ENCODE peak calls at places on chromosomes 4 and X, in four cellular contexts. One of them, this sample, is unnamed.

GRCh38 chr4:152479428-152480026 is 56.4 kb downstream of the FBXW7 start:
- DNase-seq in aorta: no peak
- DNase-seq in endothelial cell of umbilical vein: peak; percentile 37
- DNase-seq in A549: no peak
- DNase-seq in this sample: no peak

GRCh38 chrX:3763111-3763510 is 49.7 kb upstream of the PRKX start:
- DNase-seq in aorta: no peak
- DNase-seq in endothelial cell of umbilical vein: no peak
- DNase-seq in A549: no peak
- DNase-seq in this sample: no peak

GRCh38 chrX:70169281-70169680 is 8.0 kb upstream of the DGAT2L6 start:
- DNase-seq in aorta: no peak
- DNase-seq in endothelial cell of umbilical vein: no peak
- DNase-seq in A549: no peak
- DNase-seq in this sample: no peak

GRCh38 chrX:41180194-41180902 is 95.1 kb downstream of the USP9X start:
- DNase-seq in aorta: peak; percentile 61
- DNase-seq in endothelial cell of umbilical vein: peak; percentile 66
- DNase-seq in A549: peak; percentile 73
- DNase-seq in this sample: peak; percentile 10

GRCh38 chrX:17584248-17584681 is 153.0 kb upstream of the SCML1 start:
- DNase-seq in aorta: no peak
- DNase-seq in endothelial cell of umbilical vein: no peak
- DNase-seq in A549: peak; percentile 21
- DNase-seq in this sample: no peak

GRCh38 chr4:163631288-163631687 is 136.8 kb downstream of the TMA16 start:
- DNase-seq in aorta: no peak
- DNase-seq in endothelial cell of umbilical vein: no peak
- DNase-seq in A549: no peak
- DNase-seq in this sample: no peak

GRCh38 chr4:5710065-5710961 is 688 bp upstream of the EVC start:
- DNase-seq in aorta: no peak
- DNase-seq in endothelial cell of umbilical vein: peak; percentile 44
- DNase-seq in A549: peak; percentile 33
- DNase-seq in this sample: no peak

GRCh38 chr4:17103231-17103630 is 204.8 kb upstream of the LDB2 start:
- DNase-seq in aorta: no peak
- DNase-seq in endothelial cell of umbilical vein: no peak
- DNase-seq in A549: no peak
- DNase-seq in this sample: no peak

GRCh38 chr4:151658959-151659593 is 101.7 kb downstream of the GATB start:
- DNase-seq in aorta: no peak
- DNase-seq in endothelial cell of umbilical vein: peak; percentile 30
- DNase-seq in A549: no peak
- DNase-seq in this sample: no peak

GRCh38 chr4:69070590-69070989 is 25.7 kb upstream of the UGT2B7 start:
- DNase-seq in aorta: no peak
- DNase-seq in endothelial cell of umbilical vein: no peak
- DNase-seq in A549: no peak
- DNase-seq in this sample: no peak

GRCh38 chr4:83285022-83285387 is 407 bp upstream of the COQ2 start:
- DNase-seq in aorta: no peak
- DNase-seq in endothelial cell of umbilical vein: peak; percentile 74
- DNase-seq in A549: peak; percentile 54
- DNase-seq in this sample: no peak

GRCh38 chr4:184930026-184930425 is 88.3 kb upstream of the HELT start:
- DNase-seq in aorta: no peak
- DNase-seq in endothelial cell of umbilical vein: no peak
- DNase-seq in A549: no peak
- DNase-seq in this sample: no peak

GRCh38 chrX:130607431-130607830 is 205.6 kb downstream of the RBMX2 start:
- DNase-seq in aorta: no peak
- DNase-seq in endothelial cell of umbilical vein: no peak
- DNase-seq in A549: no peak
- DNase-seq in this sample: no peak

GRCh38 chr4:108972613-108973283 is 209.9 kb upstream of the ETNPPL start:
- DNase-seq in aorta: no peak
- DNase-seq in endothelial cell of umbilical vein: no peak
- DNase-seq in A549: no peak
- DNase-seq in this sample: no peak

GRCh38 chr4:3046149-3046548 is 28.2 kb downstream of the HTT-AS start:
- DNase-seq in aorta: no peak
- DNase-seq in endothelial cell of umbilical vein: no peak
- DNase-seq in A549: no peak
- DNase-seq in this sample: no peak
- H3K27ac ChIP-seq in aorta: no peak overlapping the region
- H3K27ac ChIP-seq in endothelial cell of umbilical vein: no peak overlapping the region
- H3K27ac ChIP-seq in A549: no peak overlapping the region
- H3K27ac ChIP-seq in this sample: no peak overlapping the region

DNA sequence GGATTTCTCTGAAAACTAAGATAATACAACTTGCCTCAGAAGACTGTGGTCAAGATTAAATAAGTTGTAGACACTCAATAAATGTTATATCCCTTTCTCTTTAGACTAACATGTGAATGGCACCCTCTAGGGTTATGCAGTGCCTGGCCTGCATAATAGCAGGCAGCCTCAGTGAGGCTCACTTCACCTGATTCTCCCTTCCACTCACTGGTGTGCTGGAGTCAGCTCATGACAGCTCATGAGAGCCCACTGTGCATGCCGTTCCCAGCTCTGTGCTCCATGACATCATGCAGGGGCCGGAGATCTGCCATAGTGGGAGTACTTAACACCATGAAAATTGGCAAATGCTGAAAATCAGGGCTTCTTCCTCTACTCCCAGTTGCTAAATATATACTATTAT is 64.5 kb downstream of the TEC start:
- DNase-seq in aorta: no peak
- DNase-seq in endothelial cell of umbilical vein: no peak
- DNase-seq in A549: no peak
- DNase-seq in this sample: no peak
- H3K27ac ChIP-seq in aorta: no peak overlapping the region
- H3K27ac ChIP-seq in endothelial cell of umbilical vein: no peak overlapping the region
- H3K27ac ChIP-seq in A549: no peak overlapping the region
- H3K27ac ChIP-seq in this sample: no peak overlapping the region

GRCh38 chr4:164871673-164872072 is 5.3 kb upstream of the APELA start:
- DNase-seq in aorta: no peak
- DNase-seq in endothelial cell of umbilical vein: no peak
- DNase-seq in A549: no peak
- DNase-seq in this sample: no peak
- H3K27ac ChIP-seq in aorta: no peak overlapping the region
- H3K27ac ChIP-seq in endothelial cell of umbilical vein: no peak overlapping the region
- H3K27ac ChIP-seq in A549: no peak overlapping the region
- H3K27ac ChIP-seq in this sample: no peak overlapping the region

GRCh38 chr4:168717852-168718251 is 221.0 kb downstream of the PALLD start:
- DNase-seq in aorta: no peak
- DNase-seq in endothelial cell of umbilical vein: no peak
- DNase-seq in A549: no peak
- DNase-seq in this sample: no peak
- H3K27ac ChIP-seq in aorta: peak overlapping the region; percentile 94
- H3K27ac ChIP-seq in endothelial cell of umbilical vein: no peak overlapping the region
- H3K27ac ChIP-seq in A549: no peak overlapping the region
- H3K27ac ChIP-seq in this sample: peak overlapping the region; percentile 58

GRCh38 chr4:99894998-99895397 is 771 bp upstream of the LAMTOR3 start:
- DNase-seq in aorta: no peak
- DNase-seq in endothelial cell of umbilical vein: no peak
- DNase-seq in A549: no peak
- DNase-seq in this sample: no peak
- H3K27ac ChIP-seq in aorta: no peak overlapping the region
- H3K27ac ChIP-seq in endothelial cell of umbilical vein: no peak overlapping the region
- H3K27ac ChIP-seq in A549: peak overlapping the region; percentile 78
- H3K27ac ChIP-seq in this sample: peak overlapping the region; percentile 80

GRCh38 chr4:143397335-143397734 is 60.7 kb downstream of the GAB1 start:
- DNase-seq in aorta: no peak
- DNase-seq in endothelial cell of umbilical vein: peak; percentile 68
- DNase-seq in A549: no peak
- DNase-seq in this sample: no peak

GRCh38 chr4:143399113-143399949 is 62.7 kb downstream of the GAB1 start:
- DNase-seq in aorta: no peak
- DNase-seq in endothelial cell of umbilical vein: peak; percentile 72
- DNase-seq in A549: peak; percentile 25
- DNase-seq in this sample: no peak

GRCh38 chr4:143400082-143400481 is 63.4 kb downstream of the GAB1 start:
- DNase-seq in aorta: no peak
- DNase-seq in endothelial cell of umbilical vein: no peak
- DNase-seq in A549: no peak
- DNase-seq in this sample: no peak

GRCh38 chr4:143396695-143397094 is 60.0 kb downstream of the GAB1 start:
- DNase-seq in aorta: no peak
- DNase-seq in endothelial cell of umbilical vein: no peak
- DNase-seq in A549: no peak
- DNase-seq in this sample: no peak

DNA sequence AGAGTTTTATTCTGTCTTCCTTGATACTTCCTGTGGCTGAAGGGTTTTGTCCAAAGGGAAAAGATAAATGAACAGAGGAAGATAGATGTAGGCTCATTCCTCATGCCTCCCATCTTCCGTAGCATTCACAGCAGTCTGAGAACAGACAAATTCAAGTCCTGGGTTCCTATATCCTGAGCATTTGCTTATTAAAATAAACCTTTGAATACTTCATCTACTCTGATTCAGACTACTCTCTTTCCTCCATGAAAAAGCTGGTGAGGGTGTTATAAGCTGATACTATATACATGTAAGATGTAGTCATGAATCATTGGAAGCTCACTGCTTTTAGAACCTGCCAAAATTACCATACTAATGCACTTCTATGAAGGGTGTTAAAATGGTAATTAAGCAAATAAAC is 61.2 kb downstream of the GAB1 start:
- DNase-seq in aorta: no peak
- DNase-seq in endothelial cell of umbilical vein: peak; percentile 45
- DNase-seq in A549: no peak
- DNase-seq in this sample: no peak
- H3K27ac ChIP-seq in aorta: peak overlapping the region; percentile 54
- H3K27ac ChIP-seq in endothelial cell of umbilical vein: peak overlapping the region; percentile 17
- H3K27ac ChIP-seq in A549: no peak overlapping the region
- H3K27ac ChIP-seq in this sample: peak overlapping the region; percentile 22

GRCh38 chrX:36957425-36958328 is 50.5 kb upstream of the FAM47C start:
- DNase-seq in aorta: peak; percentile 43
- DNase-seq in endothelial cell of umbilical vein: peak; percentile 1
- DNase-seq in A549: peak; percentile 25
- DNase-seq in this sample: no peak
- H3K27ac ChIP-seq in aorta: no peak overlapping the region
- H3K27ac ChIP-seq in endothelial cell of umbilical vein: no peak overlapping the region
- H3K27ac ChIP-seq in A549: peak overlapping the region; percentile 46
- H3K27ac ChIP-seq in this sample: no peak overlapping the region

GRCh38 chrX:13177921-13178320 is 133.5 kb upstream of the FAM9C start:
- DNase-seq in aorta: no peak
- DNase-seq in endothelial cell of umbilical vein: no peak
- DNase-seq in A549: no peak
- DNase-seq in this sample: no peak

GRCh38 chrX:13179100-13179499 is 134.7 kb upstream of the FAM9C start:
- DNase-seq in aorta: no peak
- DNase-seq in endothelial cell of umbilical vein: no peak
- DNase-seq in A549: no peak
- DNase-seq in this sample: no peak

GRCh38 chrX:13180807-13181206 is 136.4 kb upstream of the FAM9C start:
- DNase-seq in aorta: no peak
- DNase-seq in endothelial cell of umbilical vein: no peak
- DNase-seq in A549: no peak
- DNase-seq in this sample: no peak
- H3K27ac ChIP-seq in aorta: no peak overlapping the region
- H3K27ac ChIP-seq in endothelial cell of umbilical vein: no peak overlapping the region
- H3K27ac ChIP-seq in A549: no peak overlapping the region
- H3K27ac ChIP-seq in this sample: no peak overlapping the region

This sample was measured in heart right ventricle.